ENCODE peak calls at places on chromosomes 3 and 15, in six cellular contexts. O is AG09309, T is HFFc6, G is astrocyte of the spinal cord, P is choroid plexus epithelial cell, J is lung. X is an unnamed sample.

GRCh38 chr3:146594843-146595482 is 10.2 kb downstream of the PLSCR5 start:
- DNase-seq in J (no peak), P (peak), T (peak), O (no peak), G (peak), X (no peak)

GRCh38 chr3:24830230-24831152 is 335.8 kb upstream of the THRB start:
- DNase-seq in G (no peak), P (no peak), T (no peak), J (no peak), O (no peak), X (no peak)

GRCh38 chr15:87267798-87268197 is 988.7 kb downstream of the NTRK3 start:
- DNase-seq in P (peak), G (peak), J (no peak), T (peak), O (peak), X (no peak)

GRCh38 chr3:48088056-48088748 is 72.0 kb upstream of the MAP4 start:
- DNase-seq in T (no peak), O (no peak), J (no peak), G (peak), P (no peak), X (no peak)

GRCh38 chr15:84818221-84819131 is 1.3 kb downstream of the ALPK3 start:
- DNase-seq in T (no peak), P (peak), G (peak), O (no peak), J (no peak), X (no peak)

GRCh38 chr3:192869131-192870027 is 48.3 kb downstream of the MB21D2 start:
- DNase-seq in P (no peak), O (no peak), T (peak), J (no peak), G (peak), X (no peak)

GRCh38 chr3:11455977-11456376 is 183.8 kb downstream of the ATG7 start:
- DNase-seq in G (peak), P (peak), T (peak), O (no peak), J (no peak), X (no peak)

GRCh38 chr15:77645602-77646001 is 12.9 kb upstream of the LINGO1 start:
- DNase-seq in O (no peak), T (no peak), J (no peak), P (no peak), G (no peak), X (no peak)

GRCh38 chr3:124393340-124393739 is 336.9 kb upstream of the UMPS start:
- DNase-seq in J (no peak), G (no peak), P (no peak), T (no peak), O (no peak), X (no peak)

GRCh38 chr15:88656760-88657221 is 18.0 kb downstream of the ISG20 start:
- DNase-seq in T (no peak), J (peak), P (no peak), G (no peak), O (no peak), X (peak)

GRCh38 chr3:46252980-46253379 is 10.7 kb downstream of the CCR3 start:
- DNase-seq in P (no peak), G (no peak), O (no peak), T (no peak), J (no peak), X (no peak)

GRCh38 chr3:183360971-183361624 is 67.3 kb downstream of the MCF2L2 start:
- DNase-seq in T (no peak), G (no peak), O (no peak), J (no peak), P (no peak), X (no peak)

GRCh38 chr3:11581237-11582122 is 62.2 kb downstream of the VGLL4 start:
- DNase-seq in P (no peak), G (no peak), J (no peak), T (no peak), O (no peak), X (no peak)

GRCh38 chr3:20682573-20682972 is 496.6 kb upstream of the SGO1 start:
- DNase-seq in G (peak), O (no peak), P (peak), T (no peak), J (no peak), X (no peak)

GRCh38 chr3:13236774-13237173 is 163.5 kb upstream of the IQSEC1 start:
- DNase-seq in P (no peak), O (no peak), T (no peak), J (no peak), G (no peak), X (no peak)

GRCh38 chr15:96285306-96285705 is 45.2 kb upstream of the NR2F2 start:
- DNase-seq in J (no peak), G (peak), P (peak), O (peak), T (peak), X (no peak)

GRCh38 chr15:25170113-25170731 is 215.4 kb downstream of the SNRPN start:
- DNase-seq in G (no peak), J (peak), T (no peak), O (no peak), P (no peak), X (no peak)

DNA sequence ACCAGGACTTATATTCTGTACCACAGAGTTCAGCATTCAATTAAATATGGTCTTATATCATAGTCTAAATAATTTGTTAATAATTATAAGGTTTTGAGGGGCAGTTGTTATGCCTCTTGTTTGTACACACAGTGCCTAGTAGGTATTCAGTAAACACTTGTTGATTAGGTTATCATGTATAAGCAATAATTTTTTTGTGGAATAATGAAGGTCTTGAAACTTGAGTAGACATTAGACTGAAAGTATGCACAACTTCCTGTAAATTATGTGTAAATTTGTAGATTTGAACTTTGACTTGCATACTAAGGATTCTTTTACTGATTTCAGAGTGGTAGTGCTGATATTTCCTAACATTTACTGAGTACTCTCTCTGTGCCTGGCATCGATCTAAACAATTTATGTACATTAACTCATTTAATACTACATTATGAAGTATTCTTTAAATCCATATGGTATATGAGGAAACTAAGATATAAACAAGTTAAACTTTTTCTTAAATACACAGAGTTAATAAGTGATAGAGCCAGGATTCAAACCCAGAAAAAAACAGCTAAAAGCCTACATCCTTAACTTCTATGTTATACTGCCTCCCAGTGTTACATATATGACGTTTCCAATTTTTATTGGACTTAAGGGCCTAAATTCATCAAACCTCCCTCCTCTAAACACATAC is 65.1 kb downstream of the GLCE start:
- DNase-seq in G (peak), P (peak), T (peak), O (peak), J (no peak), X (no peak)
- TF ChIP-seq CTCF in G (peak), P (peak), T (peak), O (peak), J (no peak), X (no peak)

GRCh38 chr15:72272213-72272996 is at the start of gene PARP6:
- DNase-seq in P (peak), J (peak), T (peak), O (peak), G (peak), X (peak)
- TF ChIP-seq CTCF in P (peak), J (peak), T (peak), O (peak), G (peak), X (peak)

GRCh38 chr15:91268510-91268909 is 168.5 kb downstream of the SV2B start:
- DNase-seq in J (no peak), T (no peak), O (no peak), P (no peak), G (no peak), X (no peak)
- TF ChIP-seq CTCF in J (no peak), T (peak), O (peak), P (peak), G (peak), X (peak)

GRCh38 chr3:117619805-117620204 is 910.2 kb downstream of the TUSC7 start:
- DNase-seq in O (no peak), G (no peak), P (no peak), J (no peak), T (no peak), X (no peak)

GRCh38 chr3:117611242-117611641 is 901.7 kb downstream of the TUSC7 start:
- DNase-seq in G (no peak), P (no peak), J (no peak), O (no peak), T (no peak), X (no peak)

GRCh38 chr3:117618462-117618861 is 908.9 kb downstream of the TUSC7 start:
- DNase-seq in T (no peak), O (no peak), P (no peak), G (no peak), J (no peak), X (no peak)

DNA sequence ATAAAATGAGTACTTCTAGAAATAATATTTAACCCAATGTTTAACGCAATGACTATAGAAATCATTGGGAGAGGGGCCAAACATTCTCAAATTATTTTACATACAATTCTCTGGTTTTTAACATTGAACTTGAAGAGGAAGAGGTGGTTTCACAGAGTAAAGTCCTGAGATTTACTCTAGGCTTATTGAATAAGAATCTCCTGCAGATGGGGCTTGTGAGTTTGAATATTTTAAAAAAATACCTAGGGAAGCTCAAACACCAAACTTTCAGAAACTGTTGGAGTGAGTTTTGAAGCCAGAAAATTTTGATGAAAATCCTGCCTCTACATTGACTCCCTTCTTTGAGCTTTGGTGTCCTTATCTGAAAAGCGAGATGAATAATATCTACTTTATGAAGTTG is 906.6 kb downstream of the TUSC7 start:
- DNase-seq in G (peak), J (no peak), P (peak), T (no peak), O (no peak), X (no peak)
- TF ChIP-seq CTCF in G (peak), J (no peak), P (peak), T (peak), O (no peak), X (no peak)

GRCh38 chr3:154745925-154746324 is 315.9 kb upstream of the GPR149 start:
- DNase-seq in G (no peak), J (no peak), T (no peak), P (no peak), O (no peak), X (no peak)

GRCh38 chr3:154745122-154745521 is 315.1 kb upstream of the GPR149 start:
- DNase-seq in J (no peak), G (no peak), T (no peak), P (no peak), O (no peak), X (no peak)

GRCh38 chr3:154743418-154743817 is 313.4 kb upstream of the GPR149 start:
- DNase-seq in O (no peak), P (no peak), G (no peak), T (no peak), J (no peak), X (no peak)
- TF ChIP-seq CTCF in O (no peak), P (no peak), G (no peak), T (no peak), J (no peak), X (no peak)

DNA sequence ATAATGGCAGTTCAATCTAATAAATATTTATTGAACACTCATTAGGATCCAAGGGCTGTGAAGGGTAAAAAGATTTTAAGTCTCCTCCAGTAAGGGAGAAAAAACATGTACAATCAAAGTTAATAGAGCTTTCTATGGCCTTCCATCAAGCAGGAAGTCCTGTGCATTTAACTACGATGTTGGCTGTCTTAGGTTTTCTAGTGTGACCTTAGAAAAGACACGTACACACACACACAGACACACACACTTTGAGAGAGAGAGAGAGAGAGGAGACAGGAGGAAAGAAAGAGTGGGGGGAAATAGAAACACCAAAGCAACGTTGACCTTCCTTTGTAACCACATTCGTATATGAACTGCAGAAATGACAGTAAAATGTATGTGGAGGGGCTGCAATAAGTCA is 126.1 kb upstream of the TMC3 start:
- DNase-seq in P (no peak), O (no peak), G (no peak), T (no peak), J (no peak), X (no peak)
- TF ChIP-seq CTCF in P (no peak), O (no peak), G (no peak), T (no peak), J (no peak), X (no peak)

DNA sequence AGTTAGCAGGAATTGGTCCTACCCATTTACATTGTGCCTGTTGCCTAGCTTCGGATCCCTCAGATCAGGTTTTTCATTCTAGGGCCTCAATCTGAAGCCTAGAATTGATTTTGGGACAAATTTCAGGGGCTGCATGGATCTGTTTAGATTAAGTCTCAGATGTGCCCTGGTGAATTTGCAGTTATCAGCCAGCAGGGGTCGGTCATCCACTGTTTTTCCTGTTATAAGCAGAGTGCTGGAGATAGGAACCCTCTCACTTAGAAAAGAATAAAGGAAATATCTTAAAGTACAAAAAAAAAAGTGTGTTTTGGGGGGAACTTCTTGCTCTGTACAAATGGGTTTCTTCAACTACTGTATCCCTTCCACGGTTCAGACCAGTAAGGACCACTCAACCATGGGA is 212.5 kb downstream of the BCHE start:
- DNase-seq in T (no peak), P (peak), G (no peak), J (no peak), O (no peak), X (no peak)
- TF ChIP-seq CTCF in T (peak), P (peak), G (peak), J (no peak), O (peak), X (no peak)

DNA sequence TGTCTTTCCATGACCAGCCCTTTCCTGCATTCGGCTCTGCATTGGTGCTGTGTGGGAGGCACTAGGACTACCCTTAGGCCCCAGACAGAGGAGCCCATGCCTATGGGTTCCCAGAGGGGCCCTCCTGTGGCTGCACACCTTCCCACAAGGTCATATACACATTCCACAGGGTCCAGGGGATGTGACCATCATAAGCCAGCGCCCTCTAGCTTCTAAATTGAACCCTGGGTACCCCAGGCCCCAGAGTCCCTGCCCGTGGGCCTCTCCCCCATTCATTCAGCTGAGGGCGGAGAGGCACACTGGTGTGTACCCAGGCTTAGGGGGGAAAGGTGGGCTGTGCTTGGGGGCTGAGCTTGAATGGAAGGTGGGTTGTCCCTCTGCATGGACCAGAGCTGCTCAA is 10.2 kb upstream of the SLC6A6 start:
- DNase-seq in O (no peak), P (no peak), T (no peak), G (no peak), J (no peak), X (no peak)
- TF ChIP-seq CTCF in O (no peak), P (peak), T (peak), G (no peak), J (no peak), X (no peak)

DNA sequence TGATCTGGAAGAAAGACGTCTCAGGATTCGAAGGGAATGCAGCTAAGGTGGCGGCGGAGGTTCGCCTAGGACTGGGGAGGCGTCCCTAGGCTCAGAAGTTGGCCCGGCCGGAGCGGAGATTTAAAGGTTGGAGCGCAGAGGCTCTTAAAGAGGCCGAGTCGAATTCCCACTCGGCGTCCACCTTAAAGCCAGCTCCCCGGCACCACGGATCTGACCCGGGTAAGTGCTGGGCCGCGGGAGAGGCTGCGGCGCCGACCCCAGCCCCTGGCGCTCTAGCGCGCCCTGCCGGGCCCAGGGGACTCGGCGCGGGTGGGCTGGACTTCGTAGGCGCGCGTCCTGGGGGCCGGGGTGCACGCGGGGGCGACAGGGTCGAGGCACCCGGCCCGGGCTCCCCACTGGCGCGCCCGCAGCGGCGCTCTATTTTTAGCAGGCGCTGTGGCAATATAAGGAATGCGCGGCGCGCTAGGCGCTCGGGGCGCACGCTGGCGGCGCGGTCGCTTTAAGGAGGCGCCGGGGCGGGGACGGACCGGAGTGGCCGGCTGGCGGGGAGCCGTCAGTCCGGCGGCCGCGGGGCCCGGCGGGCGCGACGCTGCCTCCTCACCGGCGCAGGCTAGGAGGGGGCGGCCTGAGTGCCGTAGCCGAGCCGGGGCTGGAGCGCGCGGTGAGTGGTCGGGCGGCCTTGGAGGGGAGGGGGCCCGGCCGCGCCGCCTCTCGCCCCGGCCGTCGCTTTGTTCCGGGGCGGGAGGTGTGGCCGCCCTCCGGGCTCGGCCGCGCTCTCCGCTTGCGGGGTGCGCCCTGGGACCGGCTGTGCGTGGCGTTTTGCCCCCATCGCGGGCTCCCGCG is at the start of gene MRAS:
- DNase-seq in P (peak), T (peak), O (peak), J (peak), G (peak), X (no peak)
- TF ChIP-seq CTCF in P (peak), T (peak), O (peak), J (no peak), G (peak), X (peak)

GRCh38 chr15:73990250-73991005 is 1.7 kb downstream of the STOML1 start:
- DNase-seq in G (no peak), T (no peak), P (no peak), J (no peak), O (no peak), X (no peak)

GRCh38 chr15:73993211-73993994 is 1.1 kb upstream of the PML start:
- DNase-seq in P (no peak), T (no peak), G (no peak), O (no peak), J (no peak), X (no peak)

GRCh38 chr15:73991260-73991659 is 835 bp downstream of the STOML1 start:
- DNase-seq in T (no peak), J (peak), G (peak), P (no peak), O (no peak), X (no peak)

GRCh38 chr15:73992594-73992898 is 451 bp upstream of the STOML1 start:
- DNase-seq in P (no peak), T (no peak), G (no peak), J (no peak), O (no peak), X (no peak)

GRCh38 chr15:73991726-73992593 is at the start of gene STOML1:
- DNase-seq in G (peak), J (peak), T (peak), O (peak), P (peak), X (peak)
- TF ChIP-seq CTCF in G (peak), J (peak), T (peak), O (peak), P (peak), X (peak)

X was measured in GM10248.